ENCODE peak calls at places on chromosomes 6 and 20, in ten cellular contexts. X, K, L, J, Y, T, P, I, H and E are unnamed samples.

GRCh38 chr6:113299526-113299925 is 557.6 kb upstream of the MARCKS start:
- ATAC-seq in X (no peak), K (no peak), L (no peak), J (no peak), Y (no peak), T (no peak), P (no peak), I (no peak), H (no peak), E (no peak)

GRCh38 chr6:52144196-52145076 is 41.7 kb upstream of the IL17A start:
- ATAC-seq in X (no peak), K (no peak), L (no peak), J (no peak), Y (no peak), T (peak; percentile 44), P (no peak), I (no peak), H (no peak), E (no peak)

GRCh38 chr20:63772781-63773520 is 33.4 kb downstream of the SLC2A4RG start:
- ATAC-seq in X (no peak), K (no peak), L (peak; percentile 58), J (no peak), Y (peak; percentile 61), T (no peak), P (no peak), I (no peak), H (peak; percentile 45), E (peak; percentile 57)

GRCh38 chr6:71321344-71321743 is 32.7 kb downstream of the OGFRL1 start:
- ATAC-seq in X (no peak), K (no peak), L (no peak), J (no peak), Y (no peak), T (no peak), P (no peak), I (no peak), H (no peak), E (no peak)

GRCh38 chr20:4134861-4135379 is 119.6 kb upstream of the RNF24 start:
- ATAC-seq in X (no peak), K (no peak), L (peak; percentile 14), J (no peak), Y (no peak), T (no peak), P (no peak), I (no peak), H (no peak), E (no peak)

GRCh38 chr6:72733045-72733444 is 111.2 kb downstream of the KCNQ5 start:
- ATAC-seq in X (no peak), K (no peak), L (no peak), J (peak; percentile 72), Y (no peak), T (no peak), P (no peak), I (no peak), H (no peak), E (no peak)

GRCh38 chr6:123372737-123373136 is 264.0 kb downstream of the TRDN start:
- ATAC-seq in X (no peak), K (no peak), L (no peak), J (no peak), Y (no peak), T (no peak), P (no peak), I (no peak), H (no peak), E (no peak)

GRCh38 chr6:133436652-133437051 is 195.5 kb downstream of the EYA4 start:
- ATAC-seq in X (no peak), K (no peak), L (no peak), J (no peak), Y (no peak), T (no peak), P (no peak), I (no peak), H (no peak), E (no peak)

GRCh38 chr6:169158182-169158573 is 95.5 kb downstream of the THBS2 start:
- ATAC-seq in X (no peak), K (no peak), L (no peak), J (no peak), Y (peak; percentile 61), T (no peak), P (no peak), I (no peak), H (peak; percentile 75), E (no peak)

GRCh38 chr6:167237438-167237837 is 53.7 kb upstream of the UNC93A start:
- ATAC-seq in X (no peak), K (no peak), L (no peak), J (no peak), Y (no peak), T (no peak), P (no peak), I (no peak), H (no peak), E (no peak)

GRCh38 chr6:77607004-77607403 is 45.8 kb upstream of the MEI4 start:
- ATAC-seq in X (no peak), K (no peak), L (no peak), J (no peak), Y (no peak), T (no peak), P (no peak), I (no peak), H (no peak), E (no peak)

GRCh38 chr6:128275030-128275429 is 245.4 kb downstream of the PTPRK start:
- ATAC-seq in X (peak; percentile 65), K (peak; percentile 67), L (no peak), J (no peak), Y (no peak), T (no peak), P (no peak), I (no peak), H (no peak), E (no peak)

GRCh38 chr6:69881322-69882151 is 15.2 kb downstream of the COL19A1 start:
- ATAC-seq in X (no peak), K (no peak), L (peak; percentile 50), J (peak; percentile 88), Y (no peak), T (no peak), P (no peak), I (no peak), H (no peak), E (no peak)

GRCh38 chr6:126118058-126118759 is 131.9 kb downstream of the TRMT11 start:
- ATAC-seq in X (no peak), K (no peak), L (no peak), J (no peak), Y (peak; percentile 88), T (no peak), P (no peak), I (no peak), H (peak; percentile 84), E (no peak)

GRCh38 chr20:9458075-9458818 is 56.1 kb upstream of the LAMP5 start:
- ATAC-seq in X (no peak), K (no peak), L (no peak), J (peak; percentile 45), Y (no peak), T (no peak), P (no peak), I (no peak), H (no peak), E (no peak)

GRCh38 chr20:3658019-3658707 is 5.0 kb downstream of the GFRA4 start:
- ATAC-seq in X (no peak), K (no peak), L (no peak), J (no peak), Y (no peak), T (no peak), P (no peak), I (no peak), H (no peak), E (no peak)

GRCh38 chr6:137588472-137588871 is 94.3 kb upstream of the OLIG3 start:
- ATAC-seq in X (no peak), K (no peak), L (peak; percentile 17), J (peak; percentile 8), Y (no peak), T (no peak), P (no peak), I (no peak), H (no peak), E (no peak)

GRCh38 chr6:149181304-149181703 is 136.2 kb upstream of the TAB2 start:
- ATAC-seq in X (no peak), K (no peak), L (no peak), J (no peak), Y (no peak), T (no peak), P (no peak), I (no peak), H (no peak), E (no peak)